ENCODE peak calls at places on chromosomes 11 and 22, in five cellular contexts. Y is left ventricle myocardium inferior, Q is NCI-H460, O is skeletal muscle cell, S is amniotic stem cell. T is an unnamed sample.

GRCh38 chr11:70699294-70700221 is 301.2 kb downstream of the CTTN start:
- DNase-seq in S (no peak), Y (no peak), Q (no peak), O (no peak), T (no peak)

GRCh38 chr22:17570851-17571631 is 7.7 kb downstream of the SLC25A18 start:
- DNase-seq in S (no peak), Y (peak), O (peak), Q (peak), T (no peak)

GRCh38 chr11:76186776-76187279 is 19.5 kb downstream of the WNT11 start:
- DNase-seq in O (no peak), Y (no peak), Q (no peak), S (no peak), T (no peak)

GRCh38 chr11:127110542-127110941 is 110.0 kb upstream of the KIRREL3 start:
- DNase-seq in Y (no peak), Q (no peak), S (no peak), O (no peak), T (no peak)

GRCh38 chr11:113923572-113923971 is 19.0 kb downstream of the HTR3B start:
- DNase-seq in S (no peak), Q (no peak), O (no peak), Y (no peak), T (no peak)

GRCh38 chr11:2584434-2584811 is 115.4 kb downstream of the KCNQ1OT1 start:
- DNase-seq in O (no peak), S (no peak), Y (no peak), Q (no peak), T (no peak)

GRCh38 chr11:27207025-27207650 is 155.9 kb downstream of the CCDC34 start:
- DNase-seq in Y (no peak), S (no peak), O (no peak), Q (no peak), T (no peak)

GRCh38 chr11:77182542-77183420 is 54.7 kb downstream of the MYO7A start:
- DNase-seq in Q (no peak), O (no peak), Y (peak), S (no peak), T (no peak)

GRCh38 chr11:119692547-119692834 is 36.5 kb downstream of the NECTIN1 start:
- DNase-seq in Y (no peak), S (no peak), Q (no peak), O (no peak), T (no peak)

GRCh38 chr11:77590194-77590591 is 440 bp downstream of the AQP11 start:
- DNase-seq in Q (no peak), S (no peak), O (peak), Y (peak), T (no peak)

GRCh38 chr11:316031-316701 is 2.3 kb downstream of the IFITM1 start:
- DNase-seq in Q (no peak), O (no peak), S (no peak), Y (peak), T (no peak)

GRCh38 chr11:69977951-69978350 is 100.2 kb upstream of the ANO1 start:
- DNase-seq in Q (no peak), S (no peak), O (no peak), Y (no peak), T (no peak)

GRCh38 chr11:104136861-104137260 is 27.1 kb downstream of the PDGFD start:
- DNase-seq in O (no peak), Y (no peak), S (no peak), Q (no peak), T (no peak)

GRCh38 chr22:47602732-47603131 is 840.3 kb downstream of the TBC1D22A start:
- DNase-seq in Q (no peak), S (no peak), Y (no peak), O (no peak), T (no peak)

GRCh38 chr22:41234815-41235687 is 5.7 kb downstream of the CHADL start:
- DNase-seq in Q (no peak), S (no peak), O (no peak), Y (no peak), T (no peak)

GRCh38 chr11:44484211-44484610 is 81.3 kb upstream of the CD82 start:
- DNase-seq in Q (no peak), S (peak), Y (no peak), O (no peak), T (no peak)

GRCh38 chr11:94768602-94769511 is 701 bp downstream of the AMOTL1 start:
- DNase-seq in Q (no peak), Y (peak), O (no peak), S (no peak), T (no peak)

GRCh38 chr22:35910013-35910860 is 118.4 kb downstream of the RBFOX2 start:
- DNase-seq in Y (no peak), S (no peak), O (no peak), Q (no peak), T (no peak)